ENCODE peak calls at places on chromosomes 7 and 10, in nine cellular contexts. X, Z, D, V, P, Y, Q, F and G are unnamed samples.

GRCh38 chr7:111429781-111430180 is 132.5 kb downstream of the IMMP2L start:
- DNase-seq in X (no peak), Z (no peak), D (no peak), V (no peak), P (no peak), Y (no peak), Q (no peak), F (no peak), G (no peak)

GRCh38 chr7:70728873-70729552 is 402.9 kb upstream of the GALNT17 start:
- DNase-seq in X (no peak), Z (peak; percentile 72), D (no peak), V (no peak), P (no peak), Y (no peak), Q (no peak), F (no peak), G (peak; percentile 52)

GRCh38 chr10:118545381-118545780 is 50.1 kb downstream of the PRLHR start:
- DNase-seq in X (no peak), Z (no peak), D (no peak), V (no peak), P (no peak), Y (no peak), Q (no peak), F (no peak), G (no peak)

GRCh38 chr10:9081253-9081652 is 1026.8 kb downstream of the GATA3 start:
- DNase-seq in X (no peak), Z (no peak), D (no peak), V (no peak), P (peak; percentile 8), Y (no peak), Q (no peak), F (no peak), G (no peak)

GRCh38 chr7:155796381-155797261 is 15.6 kb downstream of the SHH start:
- DNase-seq in X (peak; percentile 68), Z (no peak), D (peak; percentile 77), V (peak; percentile 48), P (peak; percentile 53), Y (peak; percentile 37), Q (peak; percentile 49), F (peak; percentile 88), G (peak; percentile 13)

GRCh38 chr10:71963351-71963755 is 842 bp upstream of the CHST3 start:
- DNase-seq in X (no peak), Z (no peak), D (peak; percentile 53), V (no peak), P (no peak), Y (no peak), Q (no peak), F (peak; percentile 44), G (peak; percentile 38)

GRCh38 chr10:84244651-84245270 is at the start of gene RGR:
- DNase-seq in X (peak; percentile 87), Z (no peak), D (peak; percentile 70), V (no peak), P (no peak), Y (no peak), Q (no peak), F (no peak), G (peak; percentile 96)

GRCh38 chr7:142669074-142669654 is 80.1 kb upstream of the PRSS1 start:
- DNase-seq in X (no peak), Z (no peak), D (no peak), V (peak; percentile 67), P (peak; percentile 23), Y (peak; percentile 44), Q (no peak), F (no peak), G (peak; percentile 62)

GRCh38 chr10:13945760-13946460 is 359.1 kb downstream of the PRPF18 start:
- DNase-seq in X (peak; percentile 4), Z (no peak), D (no peak), V (no peak), P (peak; percentile 33), Y (peak; percentile 36), Q (no peak), F (no peak), G (peak; percentile 34)

GRCh38 chr10:33334839-33335549 is 527 bp upstream of the NRP1 start:
- DNase-seq in X (no peak), Z (no peak), D (peak; percentile 87), V (peak; percentile 87), P (peak; percentile 85), Y (peak; percentile 85), Q (no peak), F (peak; percentile 83), G (peak; percentile 19)

GRCh38 chr7:32069251-32069650 is 956 bp downstream of the PDE1C start:
- DNase-seq in X (no peak), Z (no peak), D (no peak), V (no peak), P (no peak), Y (no peak), Q (no peak), F (no peak), G (peak; percentile 40)

GRCh38 chr10:94104316-94105060 is 110.8 kb downstream of the PLCE1 start:
- DNase-seq in X (no peak), Z (no peak), D (no peak), V (no peak), P (peak; percentile 13), Y (peak; percentile 71), Q (no peak), F (no peak), G (no peak)

GRCh38 chr7:130865408-130866236 is 131.6 kb upstream of the KLF14 start:
- DNase-seq in X (no peak), Z (peak; percentile 39), D (no peak), V (peak; percentile 59), P (peak; percentile 46), Y (peak; percentile 57), Q (no peak), F (no peak), G (no peak)

GRCh38 chr10:79237801-79238520 is 109.3 kb upstream of the PPIF start:
- DNase-seq in X (no peak), Z (no peak), D (no peak), V (no peak), P (peak; percentile 18), Y (no peak), Q (no peak), F (peak; percentile 29), G (no peak)

GRCh38 chr7:82443044-82443800 is at the start of gene CACNA2D1:
- DNase-seq in X (peak; percentile 53), Z (no peak), D (peak; percentile 56), V (no peak), P (peak; percentile 45), Y (peak; percentile 61), Q (no peak), F (peak; percentile 82), G (no peak)